ENCODE peak calls at places on chromosome 6, in four cellular contexts. P is COLO829, I is fibroblast of the conjunctiva, B is GM12865. M is an unnamed sample.

GRCh38 chr6:24274441-24275083 is 83.3 kb downstream of the DCDC2 start:
- DNase-seq in P (peak; percentile 35), I (no peak), B (no peak), M (no peak)

GRCh38 chr6:36743032-36743431 is 45.4 kb downstream of the RAB44 start:
- DNase-seq in P (no peak), I (no peak), B (no peak), M (no peak)

GRCh38 chr6:26552640-26553189 is 14.5 kb downstream of the HMGN4 start:
- DNase-seq in P (no peak), I (no peak), B (no peak), M (no peak)

GRCh38 chr6:119541132-119541905 is 191.8 kb upstream of the MAN1A1 start:
- DNase-seq in P (peak; percentile 64), I (peak; percentile 99), B (no peak), M (peak; percentile 7)

GRCh38 chr6:6556738-6557503 is 31.6 kb upstream of the LY86 start:
- DNase-seq in P (peak; percentile 60), I (peak; percentile 16), B (peak; percentile 73), M (peak; percentile 53)

GRCh38 chr6:170516783-170517616 is 36.1 kb downstream of the PSMB1 start:
- DNase-seq in P (no peak), I (peak; percentile 72), B (peak; percentile 71), M (no peak)

GRCh38 chr6:126118058-126118759 is 131.9 kb downstream of the TRMT11 start:
- DNase-seq in P (no peak), I (no peak), B (no peak), M (no peak)

GRCh38 chr6:145110109-145110508 is 625.2 kb downstream of the EPM2A start:
- DNase-seq in P (no peak), I (no peak), B (no peak), M (no peak)

GRCh38 chr6:102670756-102671155 is 1277.2 kb downstream of the GRIK2 start:
- DNase-seq in P (no peak), I (no peak), B (no peak), M (no peak)

GRCh38 chr6:44189257-44189656 is 27.5 kb upstream of the MYMX start:
- DNase-seq in P (no peak), I (no peak), B (no peak), M (peak; percentile 3)

GRCh38 chr6:44127186-44128019 is at the start of the genes MRPL14 and TMEM63B:
- DNase-seq in P (peak; percentile 99), I (peak; percentile 79), B (peak; percentile 95), M (peak; percentile 100)

GRCh38 chr6:106749611-106750010 is 120.2 kb downstream of the QRSL1 start:
- DNase-seq in P (no peak), I (no peak), B (no peak), M (no peak)

GRCh38 chr6:16130437-16130891 is 1.6 kb downstream of the MYLIP start:
- DNase-seq in P (no peak), I (no peak), B (no peak), M (no peak)